ENCODE peak calls at places on chromosomes 11 and 22, in four cellular contexts. One of them, this sample, is unnamed.

GRCh38 chr22:50671641-50672040 is 982 bp upstream of the SHANK3 start:
- DNase-seq in T-helper 17 cell: no peak
- DNase-seq in Right ventricle myocardium inferior: no peak
- DNase-seq in activated CD4-positive, CD25-positive, alpha-beta regulatory T cell: no peak
- DNase-seq in this sample: no peak

GRCh38 chr11:20078846-20079245 is 81.4 kb downstream of the DBX1 start:
- DNase-seq in T-helper 17 cell: no peak
- DNase-seq in Right ventricle myocardium inferior: no peak
- DNase-seq in activated CD4-positive, CD25-positive, alpha-beta regulatory T cell: no peak
- DNase-seq in this sample: peak

GRCh38 chr22:41030891-41031290 is 61.5 kb upstream of the EP300 start:
- DNase-seq in T-helper 17 cell: no peak
- DNase-seq in activated CD4-positive, CD25-positive, alpha-beta regulatory T cell: no peak
- DNase-seq in Right ventricle myocardium inferior: no peak
- DNase-seq in this sample: no peak

GRCh38 chr11:68120212-68121066 is 749 bp downstream of the CHKA start:
- DNase-seq in activated CD4-positive, CD25-positive, alpha-beta regulatory T cell: peak
- DNase-seq in T-helper 17 cell: peak
- DNase-seq in Right ventricle myocardium inferior: peak
- DNase-seq in this sample: peak

GRCh38 chr11:117884994-117885393 is 8.5 kb upstream of the FXYD6 start:
- DNase-seq in T-helper 17 cell: no peak
- DNase-seq in activated CD4-positive, CD25-positive, alpha-beta regulatory T cell: no peak
- DNase-seq in Right ventricle myocardium inferior: no peak
- DNase-seq in this sample: no peak

GRCh38 chr11:60740573-60740972 is 16.1 kb downstream of the MS4A18 start:
- DNase-seq in Right ventricle myocardium inferior: no peak
- DNase-seq in T-helper 17 cell: no peak
- DNase-seq in activated CD4-positive, CD25-positive, alpha-beta regulatory T cell: no peak
- DNase-seq in this sample: no peak

GRCh38 chr22:38947321-38948112 is 9.9 kb upstream of the APOBEC3A start:
- DNase-seq in Right ventricle myocardium inferior: no peak
- DNase-seq in T-helper 17 cell: no peak
- DNase-seq in activated CD4-positive, CD25-positive, alpha-beta regulatory T cell: no peak
- DNase-seq in this sample: peak

GRCh38 chr11:65788801-65789200 is 1.9 kb downstream of the OVOL1 start:
- DNase-seq in Right ventricle myocardium inferior: no peak
- DNase-seq in T-helper 17 cell: no peak
- DNase-seq in activated CD4-positive, CD25-positive, alpha-beta regulatory T cell: no peak
- DNase-seq in this sample: no peak

GRCh38 chr11:15745266-15745665 is 611.1 kb downstream of the SOX6 start:
- DNase-seq in activated CD4-positive, CD25-positive, alpha-beta regulatory T cell: no peak
- DNase-seq in Right ventricle myocardium inferior: no peak
- DNase-seq in T-helper 17 cell: no peak
- DNase-seq in this sample: no peak